ENCODE peak calls at places on chromosomes 7 and 10, in nine cellular contexts. One of them, this sample, is unnamed. For H3K9me3, the result is how much of the 10 kb centered on the place peaks cover.

GRCh38 chr7:151839511-151839921 is 37.4 kb downstream of the PRKAG2 start:
- DNase-seq in CD8-positive, alpha-beta memory T cell: no peak
- DNase-seq in Peyer's patch: no peak
- DNase-seq in aorta: peak
- DNase-seq in body of pancreas: no peak
- DNase-seq in A549: no peak
- DNase-seq in HAP-1: no peak
- DNase-seq in colonic mucosa: no peak
- DNase-seq in GM23248: no peak
- DNase-seq in this sample: no peak

GRCh38 chr10:92972066-92972870 is 88.3 kb upstream of the CYP26C1 start:
- DNase-seq in HAP-1: no peak
- DNase-seq in CD8-positive, alpha-beta memory T cell: no peak
- DNase-seq in aorta: no peak
- DNase-seq in A549: peak
- DNase-seq in Peyer's patch: peak
- DNase-seq in GM23248: peak
- DNase-seq in body of pancreas: no peak
- DNase-seq in colonic mucosa: peak
- DNase-seq in this sample: no peak

GRCh38 chr7:52355059-52355458 is 680.4 kb upstream of the POM121L12 start:
- DNase-seq in body of pancreas: no peak
- DNase-seq in colonic mucosa: no peak
- DNase-seq in CD8-positive, alpha-beta memory T cell: no peak
- DNase-seq in A549: no peak
- DNase-seq in GM23248: no peak
- DNase-seq in aorta: no peak
- DNase-seq in HAP-1: no peak
- DNase-seq in Peyer's patch: no peak
- DNase-seq in this sample: no peak

GRCh38 chr10:72563327-72563932 is 62.4 kb downstream of the MICU1 start:
- DNase-seq in HAP-1: no peak
- DNase-seq in A549: no peak
- DNase-seq in colonic mucosa: no peak
- DNase-seq in CD8-positive, alpha-beta memory T cell: no peak
- DNase-seq in body of pancreas: no peak
- DNase-seq in Peyer's patch: no peak
- DNase-seq in aorta: no peak
- DNase-seq in GM23248: no peak
- DNase-seq in this sample: no peak

GRCh38 chr7:143490719-143491306 is 13.1 kb downstream of the TAS2R41 start:
- DNase-seq in aorta: no peak
- DNase-seq in HAP-1: no peak
- DNase-seq in A549: peak
- DNase-seq in colonic mucosa: peak
- DNase-seq in CD8-positive, alpha-beta memory T cell: no peak
- DNase-seq in body of pancreas: no peak
- DNase-seq in GM23248: peak
- DNase-seq in Peyer's patch: no peak
- DNase-seq in this sample: no peak

GRCh38 chr7:901388-902154 is 25.2 kb downstream of the GET4 start:
- DNase-seq in A549: peak
- DNase-seq in Peyer's patch: peak
- DNase-seq in HAP-1: peak
- DNase-seq in colonic mucosa: peak
- DNase-seq in body of pancreas: peak
- DNase-seq in CD8-positive, alpha-beta memory T cell: no peak
- DNase-seq in GM23248: peak
- DNase-seq in aorta: peak
- DNase-seq in this sample: peak

GRCh38 chr7:98998821-98999725 is 120.7 kb downstream of the TRRAP start:
- DNase-seq in aorta: no peak
- DNase-seq in GM23248: no peak
- DNase-seq in Peyer's patch: no peak
- DNase-seq in A549: no peak
- DNase-seq in CD8-positive, alpha-beta memory T cell: no peak
- DNase-seq in body of pancreas: no peak
- DNase-seq in HAP-1: no peak
- DNase-seq in colonic mucosa: no peak
- DNase-seq in this sample: no peak

GRCh38 chr7:122802211-122802833 is 83.9 kb downstream of the CADPS2 start:
- DNase-seq in A549: no peak
- DNase-seq in GM23248: no peak
- DNase-seq in HAP-1: no peak
- DNase-seq in colonic mucosa: no peak
- DNase-seq in body of pancreas: peak
- DNase-seq in CD8-positive, alpha-beta memory T cell: no peak
- DNase-seq in Peyer's patch: no peak
- DNase-seq in aorta: no peak
- DNase-seq in this sample: no peak

GRCh38 chr10:119206603-119207366 is 586 bp upstream of the GRK5 start:
- DNase-seq in Peyer's patch: peak
- DNase-seq in aorta: peak
- DNase-seq in A549: peak
- DNase-seq in CD8-positive, alpha-beta memory T cell: peak
- DNase-seq in body of pancreas: peak
- DNase-seq in colonic mucosa: peak
- DNase-seq in GM23248: peak
- DNase-seq in HAP-1: peak
- DNase-seq in this sample: peak

GRCh38 chr7:129529643-129530042 is 27.3 kb downstream of the SMKR1 start:
- DNase-seq in Peyer's patch: no peak
- DNase-seq in CD8-positive, alpha-beta memory T cell: no peak
- DNase-seq in aorta: no peak
- DNase-seq in colonic mucosa: no peak
- DNase-seq in A549: no peak
- DNase-seq in GM23248: no peak
- DNase-seq in body of pancreas: no peak
- DNase-seq in HAP-1: no peak
- DNase-seq in this sample: no peak

GRCh38 chr7:926061-927030 is 28.1 kb downstream of the ADAP1 start:
- DNase-seq in CD8-positive, alpha-beta memory T cell: no peak
- DNase-seq in colonic mucosa: peak
- DNase-seq in A549: no peak
- DNase-seq in HAP-1: no peak
- DNase-seq in GM23248: no peak
- DNase-seq in aorta: peak
- DNase-seq in body of pancreas: peak
- DNase-seq in Peyer's patch: peak
- DNase-seq in this sample: no peak

GRCh38 chr10:23974886-23975830 is 233.8 kb upstream of the KIAA1217 start:
- DNase-seq in Peyer's patch: no peak
- DNase-seq in colonic mucosa: no peak
- DNase-seq in body of pancreas: no peak
- DNase-seq in GM23248: no peak
- DNase-seq in A549: no peak
- DNase-seq in aorta: no peak
- DNase-seq in HAP-1: no peak
- DNase-seq in CD8-positive, alpha-beta memory T cell: no peak
- DNase-seq in this sample: no peak
- H3K9me3 ChIP-seq in Peyer's patch: under half
- H3K9me3 ChIP-seq in colonic mucosa: under half
- H3K9me3 ChIP-seq in body of pancreas: under half
- H3K9me3 ChIP-seq in GM23248: under half
- H3K9me3 ChIP-seq in A549: under half
- H3K9me3 ChIP-seq in aorta: under half
- H3K9me3 ChIP-seq in HAP-1: under half
- H3K9me3 ChIP-seq in CD8-positive, alpha-beta memory T cell: under half
- H3K9me3 ChIP-seq in this sample: under half

GRCh38 chr10:32189400-32190084 is 133.3 kb upstream of the KIF5B start:
- DNase-seq in aorta: no peak
- DNase-seq in HAP-1: peak
- DNase-seq in colonic mucosa: peak
- DNase-seq in Peyer's patch: no peak
- DNase-seq in body of pancreas: no peak
- DNase-seq in CD8-positive, alpha-beta memory T cell: no peak
- DNase-seq in A549: peak
- DNase-seq in GM23248: peak
- DNase-seq in this sample: no peak

GRCh38 chr10:32187686-32188085 is 131.5 kb upstream of the KIF5B start:
- DNase-seq in GM23248: no peak
- DNase-seq in Peyer's patch: no peak
- DNase-seq in HAP-1: no peak
- DNase-seq in CD8-positive, alpha-beta memory T cell: no peak
- DNase-seq in aorta: no peak
- DNase-seq in A549: no peak
- DNase-seq in body of pancreas: no peak
- DNase-seq in colonic mucosa: no peak
- DNase-seq in this sample: no peak

GRCh38 chr10:32190890-32191491 is 134.8 kb upstream of the KIF5B start:
- DNase-seq in aorta: no peak
- DNase-seq in CD8-positive, alpha-beta memory T cell: peak
- DNase-seq in Peyer's patch: no peak
- DNase-seq in HAP-1: peak
- DNase-seq in A549: peak
- DNase-seq in body of pancreas: no peak
- DNase-seq in colonic mucosa: no peak
- DNase-seq in GM23248: peak
- DNase-seq in this sample: no peak
- H3K9me3 ChIP-seq in aorta: under half
- H3K9me3 ChIP-seq in CD8-positive, alpha-beta memory T cell: under half
- H3K9me3 ChIP-seq in Peyer's patch: under half
- H3K9me3 ChIP-seq in HAP-1: under half
- H3K9me3 ChIP-seq in A549: under half
- H3K9me3 ChIP-seq in body of pancreas: under half
- H3K9me3 ChIP-seq in colonic mucosa: under half
- H3K9me3 ChIP-seq in GM23248: under half
- H3K9me3 ChIP-seq in this sample: under half

GRCh38 chr7:57385668-57386067 is 64.3 kb upstream of the ZNF716 start:
- DNase-seq in A549: no peak
- DNase-seq in Peyer's patch: no peak
- DNase-seq in body of pancreas: no peak
- DNase-seq in colonic mucosa: no peak
- DNase-seq in aorta: no peak
- DNase-seq in CD8-positive, alpha-beta memory T cell: no peak
- DNase-seq in GM23248: no peak
- DNase-seq in HAP-1: no peak
- DNase-seq in this sample: no peak

GRCh38 chr7:57375783-57376182 is 74.2 kb upstream of the ZNF716 start:
- DNase-seq in Peyer's patch: no peak
- DNase-seq in aorta: peak
- DNase-seq in HAP-1: no peak
- DNase-seq in CD8-positive, alpha-beta memory T cell: no peak
- DNase-seq in A549: no peak
- DNase-seq in body of pancreas: no peak
- DNase-seq in colonic mucosa: no peak
- DNase-seq in GM23248: no peak
- DNase-seq in this sample: no peak

GRCh38 chr7:57384380-57384779 is 65.6 kb upstream of the ZNF716 start:
- DNase-seq in CD8-positive, alpha-beta memory T cell: no peak
- DNase-seq in Peyer's patch: no peak
- DNase-seq in aorta: peak
- DNase-seq in A549: no peak
- DNase-seq in HAP-1: no peak
- DNase-seq in colonic mucosa: no peak
- DNase-seq in body of pancreas: no peak
- DNase-seq in GM23248: no peak
- DNase-seq in this sample: no peak

DNA sequence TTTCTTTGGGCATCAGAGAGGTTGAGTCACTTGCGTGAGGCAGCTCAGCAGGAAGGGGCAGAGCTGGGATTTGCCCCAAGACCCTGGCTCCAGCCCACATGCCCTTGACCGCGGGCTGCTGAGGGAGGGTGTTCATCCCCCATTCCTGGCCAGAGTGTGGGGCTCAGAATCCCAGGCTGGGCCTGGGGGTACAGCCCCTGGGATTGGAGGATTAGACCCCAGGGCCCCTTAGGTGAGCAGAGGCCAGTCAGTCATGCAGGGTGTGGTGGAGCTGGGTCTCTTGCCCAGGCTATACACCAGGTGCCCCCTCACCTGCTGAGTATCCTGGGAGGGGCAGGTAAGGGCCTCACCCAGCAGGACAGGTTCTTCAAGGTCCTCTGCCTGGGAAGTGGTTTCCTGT is 68.4 kb upstream of the ZNF716 start:
- DNase-seq in HAP-1: no peak
- DNase-seq in body of pancreas: no peak
- DNase-seq in aorta: peak
- DNase-seq in colonic mucosa: no peak
- DNase-seq in A549: no peak
- DNase-seq in GM23248: no peak
- DNase-seq in Peyer's patch: no peak
- DNase-seq in CD8-positive, alpha-beta memory T cell: no peak
- DNase-seq in this sample: no peak
- H3K9me3 ChIP-seq in HAP-1: under half
- H3K9me3 ChIP-seq in body of pancreas: under half
- H3K9me3 ChIP-seq in aorta: under half
- H3K9me3 ChIP-seq in colonic mucosa: under half
- H3K9me3 ChIP-seq in A549: under half
- H3K9me3 ChIP-seq in GM23248: under half
- H3K9me3 ChIP-seq in Peyer's patch: under half
- H3K9me3 ChIP-seq in CD8-positive, alpha-beta memory T cell: under half
- H3K9me3 ChIP-seq in this sample: under half

GRCh38 chr7:91801331-91801983 is 79.0 kb downstream of the MTERF1 start:
- DNase-seq in body of pancreas: no peak
- DNase-seq in CD8-positive, alpha-beta memory T cell: no peak
- DNase-seq in GM23248: no peak
- DNase-seq in Peyer's patch: no peak
- DNase-seq in aorta: no peak
- DNase-seq in colonic mucosa: no peak
- DNase-seq in A549: no peak
- DNase-seq in HAP-1: no peak
- DNase-seq in this sample: no peak
- H3K9me3 ChIP-seq in body of pancreas: under half
- H3K9me3 ChIP-seq in CD8-positive, alpha-beta memory T cell: under half
- H3K9me3 ChIP-seq in GM23248: under half
- H3K9me3 ChIP-seq in Peyer's patch: under half
- H3K9me3 ChIP-seq in aorta: under half
- H3K9me3 ChIP-seq in colonic mucosa: under half
- H3K9me3 ChIP-seq in A549: under half
- H3K9me3 ChIP-seq in HAP-1: under half
- H3K9me3 ChIP-seq in this sample: under half

GRCh38 chr7:57443567-57443966 is 6.4 kb upstream of the ZNF716 start:
- DNase-seq in body of pancreas: no peak
- DNase-seq in aorta: no peak
- DNase-seq in HAP-1: no peak
- DNase-seq in A549: no peak
- DNase-seq in Peyer's patch: no peak
- DNase-seq in CD8-positive, alpha-beta memory T cell: no peak
- DNase-seq in GM23248: no peak
- DNase-seq in colonic mucosa: no peak
- DNase-seq in this sample: no peak
- H3K9me3 ChIP-seq in body of pancreas: under half
- H3K9me3 ChIP-seq in aorta: under half
- H3K9me3 ChIP-seq in HAP-1: under half
- H3K9me3 ChIP-seq in A549: under half
- H3K9me3 ChIP-seq in Peyer's patch: under half
- H3K9me3 ChIP-seq in CD8-positive, alpha-beta memory T cell: under half
- H3K9me3 ChIP-seq in GM23248: under half
- H3K9me3 ChIP-seq in colonic mucosa: under half
- H3K9me3 ChIP-seq in this sample: under half

GRCh38 chr10:31451766-31452165 is 132.8 kb downstream of the ZEB1 start:
- DNase-seq in aorta: no peak
- DNase-seq in colonic mucosa: no peak
- DNase-seq in Peyer's patch: no peak
- DNase-seq in A549: no peak
- DNase-seq in HAP-1: no peak
- DNase-seq in GM23248: no peak
- DNase-seq in CD8-positive, alpha-beta memory T cell: no peak
- DNase-seq in body of pancreas: no peak
- DNase-seq in this sample: no peak
- H3K9me3 ChIP-seq in aorta: under half
- H3K9me3 ChIP-seq in colonic mucosa: under half
- H3K9me3 ChIP-seq in Peyer's patch: under half
- H3K9me3 ChIP-seq in A549: under half
- H3K9me3 ChIP-seq in HAP-1: under half
- H3K9me3 ChIP-seq in GM23248: under half
- H3K9me3 ChIP-seq in CD8-positive, alpha-beta memory T cell: under half
- H3K9me3 ChIP-seq in body of pancreas: under half
- H3K9me3 ChIP-seq in this sample: under half